ENCODE peak calls at places on chromosomes 6 and 20, in seven cellular contexts. B, H, K, I, T, S and C are unnamed samples.

GRCh38 chr6:15893556-15894253 is 230.9 kb upstream of the DTNBP1 start:
- DNase-seq in B (no peak), H (no peak), K (no peak), I (peak; percentile 19), T (no peak), S (peak; percentile 32), C (no peak)

GRCh38 chr6:105259912-105260889 is 80.4 kb upstream of the POPDC3 start:
- DNase-seq in B (no peak), H (no peak), K (no peak), I (no peak), T (no peak), S (no peak), C (no peak)

GRCh38 chr6:106017454-106017853 is 68.7 kb upstream of the PRDM1 start:
- DNase-seq in B (no peak), H (no peak), K (no peak), I (no peak), T (no peak), S (no peak), C (no peak)

GRCh38 chr20:45835230-45836224 is 1.9 kb downstream of the SNX21 start:
- DNase-seq in B (peak; percentile 76), H (peak; percentile 70), K (peak; percentile 91), I (no peak), T (no peak), S (peak; percentile 69), C (peak; percentile 64)

GRCh38 chr6:20907486-20908071 is 373.3 kb downstream of the CDKAL1 start:
- DNase-seq in B (no peak), H (no peak), K (no peak), I (no peak), T (peak; percentile 19), S (no peak), C (no peak)

GRCh38 chr20:37990571-37991151 is 42.6 kb downstream of the TTI1 start:
- DNase-seq in B (no peak), H (peak; percentile 74), K (no peak), I (no peak), T (peak; percentile 56), S (peak; percentile 91), C (peak; percentile 82)

GRCh38 chr6:89317067-89317466 is 2.0 kb upstream of the GABRR2 start:
- DNase-seq in B (no peak), H (no peak), K (no peak), I (no peak), T (no peak), S (no peak), C (no peak)

GRCh38 chr6:26311385-26312095 is 53.5 kb upstream of the BTN3A2 start:
- DNase-seq in B (no peak), H (no peak), K (peak; percentile 63), I (no peak), T (no peak), S (peak; percentile 77), C (no peak)

GRCh38 chr6:24664049-24664987 is 2.4 kb downstream of the TDP2 start:
- DNase-seq in B (no peak), H (no peak), K (no peak), I (no peak), T (no peak), S (no peak), C (no peak)

GRCh38 chr6:70080443-70081062 is 214.2 kb downstream of the COL19A1 start:
- DNase-seq in B (no peak), H (no peak), K (no peak), I (no peak), T (no peak), S (no peak), C (no peak)

GRCh38 chr6:151199976-151200375 is 39.8 kb upstream of the AKAP12 start:
- DNase-seq in B (no peak), H (no peak), K (no peak), I (no peak), T (no peak), S (no peak), C (no peak)

GRCh38 chr6:163260111-163260895 is 154.2 kb upstream of the QKI start:
- DNase-seq in B (no peak), H (peak; percentile 51), K (no peak), I (no peak), T (no peak), S (no peak), C (peak; percentile 50)

GRCh38 chr6:135474362-135474761 is 23.2 kb downstream of the AHI1 start:
- DNase-seq in B (no peak), H (no peak), K (no peak), I (no peak), T (no peak), S (no peak), C (no peak)

GRCh38 chr6:148520109-148520841 is 177.6 kb downstream of the SASH1 start:
- DNase-seq in B (no peak), H (no peak), K (peak; percentile 57), I (no peak), T (no peak), S (no peak), C (no peak)

GRCh38 chr20:43961541-43962471 is 47.2 kb downstream of the TOX2 start:
- DNase-seq in B (peak; percentile 33), H (no peak), K (no peak), I (no peak), T (no peak), S (no peak), C (no peak)

GRCh38 chr20:48921883-48922867 is 664 bp downstream of the ARFGEF2 start:
- DNase-seq in B (peak; percentile 76), H (peak; percentile 58), K (peak; percentile 38), I (no peak), T (peak; percentile 68), S (no peak), C (no peak)

GRCh38 chr20:39269031-39269461 is 306.9 kb downstream of the DHX35 start:
- DNase-seq in B (no peak), H (peak; percentile 67), K (no peak), I (peak; percentile 68), T (peak; percentile 59), S (peak; percentile 20), C (peak; percentile 76)

GRCh38 chr6:3411967-3412778 is 44.7 kb downstream of the SLC22A23 start:
- DNase-seq in B (no peak), H (no peak), K (no peak), I (no peak), T (no peak), S (no peak), C (no peak)

GRCh38 chr20:48682529-48683385 is 145.0 kb downstream of the PREX1 start:
- DNase-seq in B (peak; percentile 86), H (peak; percentile 92), K (peak; percentile 98), I (peak; percentile 41), T (peak; percentile 87), S (no peak), C (peak; percentile 92)

GRCh38 chr6:125099211-125100017 is 54.2 kb upstream of the TPD52L1 start:
- DNase-seq in B (peak; percentile 87), H (peak; percentile 67), K (peak; percentile 51), I (peak; percentile 72), T (peak; percentile 86), S (peak; percentile 11), C (peak; percentile 80)

GRCh38 chr6:99013145-99013544 is 65.4 kb upstream of the FBXL4 start:
- DNase-seq in B (no peak), H (no peak), K (peak; percentile 10), I (no peak), T (no peak), S (no peak), C (no peak)

GRCh38 chr6:35052694-35053565 is 88.2 kb downstream of the TCP11 start:
- DNase-seq in B (peak; percentile 74), H (peak; percentile 54), K (peak; percentile 34), I (no peak), T (no peak), S (no peak), C (peak; percentile 53)

GRCh38 chr6:166005846-166006592 is 161.6 kb downstream of the TBXT start:
- DNase-seq in B (no peak), H (peak; percentile 73), K (peak; percentile 78), I (peak; percentile 83), T (no peak), S (peak; percentile 34), C (peak; percentile 82)

GRCh38 chr6:100704941-100705340 is 176.2 kb downstream of the ASCC3 start:
- DNase-seq in B (no peak), H (no peak), K (no peak), I (no peak), T (no peak), S (no peak), C (no peak)

GRCh38 chr6:100877851-100878250 is 3.3 kb downstream of the ASCC3 start:
- DNase-seq in B (no peak), H (no peak), K (no peak), I (no peak), T (no peak), S (no peak), C (no peak)